ENCODE peak calls at places on chromosomes 13 and 19, in five cellular contexts. G is nephron progenitor cell; M is retinal pigment epithelial cell; K is naive thymus-derived CD8-positive, alpha-beta T cell; T is NCI-H146. D is an unnamed sample.

GRCh38 chr19:46471116-46471733 is at the start of gene PNMA8A:
- DNase-seq in G (peak; percentile 94), M (peak; percentile 41), K (peak; percentile 75), T (peak; percentile 93), D (no peak)

GRCh38 chr13:100176781-100177389 is 88.0 kb downstream of the PCCA start:
- DNase-seq in G (no peak), M (peak; percentile 56), K (no peak), T (peak; percentile 50), D (peak; percentile 16)

GRCh38 chr19:42942187-42942789 is 5.3 kb upstream of the PSG7 start:
- DNase-seq in G (no peak), M (no peak), K (no peak), T (no peak), D (no peak)

GRCh38 chr19:49447485-49448431 is 3.9 kb downstream of the PIH1D1 start:
- DNase-seq in G (peak; percentile 51), M (no peak), K (no peak), T (peak; percentile 30), D (no peak)

GRCh38 chr13:76812206-76812882 is 73.9 kb downstream of the KCTD12 start:
- DNase-seq in G (no peak), M (no peak), K (no peak), T (no peak), D (no peak)

GRCh38 chr13:30142502-30143211 is 164.7 kb downstream of the KATNAL1 start:
- DNase-seq in G (peak; percentile 26), M (peak; percentile 78), K (no peak), T (peak; percentile 17), D (peak; percentile 97)

GRCh38 chr19:16285769-16286564 is 38.7 kb upstream of the KLF2 start:
- DNase-seq in G (peak; percentile 21), M (no peak), K (no peak), T (peak; percentile 77), D (no peak)

GRCh38 chr19:21638776-21639175 is 128.6 kb downstream of the ZNF100 start:
- DNase-seq in G (no peak), M (no peak), K (no peak), T (no peak), D (no peak)

GRCh38 chr19:49809155-49809986 is 3.7 kb downstream of the FUZ start:
- DNase-seq in G (peak; percentile 61), M (peak; percentile 77), K (peak; percentile 75), T (no peak), D (no peak)

GRCh38 chr19:3547301-3547731 is 8.3 kb downstream of the TEKTIP1 start:
- DNase-seq in G (no peak), M (no peak), K (no peak), T (no peak), D (no peak)

GRCh38 chr13:33279414-33279813 is 6.1 kb downstream of the STARD13 start:
- DNase-seq in G (no peak), M (no peak), K (no peak), T (no peak), D (no peak)

GRCh38 chr13:20798027-20798426 is 24.3 kb upstream of the EEF1AKMT1 start:
- DNase-seq in G (no peak), M (no peak), K (no peak), T (no peak), D (no peak)

GRCh38 chr19:40575326-40575725 is 1.3 kb upstream of the SHKBP1 start:
- DNase-seq in G (no peak), M (no peak), K (no peak), T (no peak), D (no peak)

GRCh38 chr19:1073063-1073955 is 6.3 kb downstream of the ARHGAP45 start:
- DNase-seq in G (no peak), M (no peak), K (peak; percentile 74), T (no peak), D (no peak)